ENCODE peak calls at places on chromosome 5, in six cellular contexts. R, T, J, F, K and L are unnamed samples.
A peak's percentile ranks its signal among the peaks of the same experiment; 100 is the strongest.

GRCh38 chr5:17248999-17249634 is 31.7 kb downstream of the BASP1 start:
- DNase-seq in K (no peak), F (no peak), R (peak; percentile 97), J (no peak), T (peak; percentile 99), L (no peak)

GRCh38 chr5:56100429-56101176 is 105.8 kb upstream of the IL6ST start:
- DNase-seq in F (no peak), J (no peak), R (no peak), K (no peak), T (no peak), L (no peak)

GRCh38 chr5:89128097-89128496 is 245.1 kb upstream of the MEF2C start:
- DNase-seq in J (no peak), F (peak; percentile 1), R (no peak), T (peak; percentile 5), K (no peak), L (no peak)

GRCh38 chr5:163569284-163569683 is 63.9 kb downstream of the MAT2B start:
- DNase-seq in J (no peak), K (no peak), R (peak; percentile 18), F (no peak), T (peak; percentile 79), L (no peak)

GRCh38 chr5:7017004-7017770 is 304.0 kb downstream of the TENT4A start:
- DNase-seq in J (no peak), K (no peak), R (no peak), T (no peak), F (no peak), L (no peak)

GRCh38 chr5:43006411-43007202 is 33.5 kb downstream of the ANXA2R start:
- DNase-seq in K (no peak), T (no peak), R (no peak), J (no peak), F (no peak), L (no peak)

GRCh38 chr5:69105996-69106906 is 12.4 kb downstream of the SLC30A5 start:
- DNase-seq in K (no peak), R (no peak), J (no peak), F (peak; percentile 19), T (no peak), L (no peak)

GRCh38 chr5:173639-174600 is 17.4 kb upstream of the LRRC14B start:
- DNase-seq in R (no peak), J (no peak), F (no peak), T (no peak), K (no peak), L (no peak)

GRCh38 chr5:145797336-145797735 is 37.8 kb downstream of the PRELID2 start:
- DNase-seq in R (no peak), T (peak; percentile 15), F (no peak), K (no peak), J (no peak), L (no peak)

GRCh38 chr5:39218482-39219381 is 631 bp downstream of the FYB1 start:
- DNase-seq in J (no peak), K (no peak), F (no peak), T (peak; percentile 21), R (no peak), L (no peak)

GRCh38 chr5:139619861-139620260 is 28.3 kb upstream of the CXXC5 start:
- DNase-seq in K (no peak), J (no peak), T (no peak), R (no peak), F (no peak), L (no peak)
- TF ChIP-seq CTCF in K (no peak), J (no peak), T (no peak), R (no peak), F (no peak), L (no peak)

GRCh38 chr5:54517512-54518145 is at the start of gene SNX18:
- DNase-seq in R (peak; percentile 96), F (peak; percentile 95), T (peak; percentile 93), K (peak; percentile 88), J (no peak), L (peak; percentile 83)

GRCh38 chr5:54519083-54519541 is 1.6 kb downstream of the SNX18 start:
- DNase-seq in K (no peak), R (no peak), F (no peak), J (no peak), T (no peak), L (no peak)

GRCh38 chr5:54517174-54517511 is 416 bp upstream of the SNX18 start:
- DNase-seq in F (no peak), T (no peak), K (no peak), R (no peak), J (no peak), L (no peak)

GRCh38 chr5:54520438-54520846 is 2.9 kb downstream of the SNX18 start:
- DNase-seq in R (peak; percentile 45), K (no peak), F (no peak), T (peak; percentile 47), J (no peak), L (no peak)

GRCh38 chr5:54518146-54519082 is 855 bp downstream of the SNX18 start:
- DNase-seq in J (no peak), F (peak; percentile 32), R (peak; percentile 40), K (no peak), T (no peak), L (no peak)
- TF ChIP-seq CTCF in J (no peak), F (no peak), R (no peak), K (no peak), T (no peak), L (peak; percentile 2)

GRCh38 chr5:160042674-160043073 is 33.7 kb downstream of the TTC1 start:
- DNase-seq in R (no peak), J (no peak), F (no peak), T (no peak), K (no peak), L (no peak)

GRCh38 chr5:160045004-160045403 is 36.1 kb downstream of the TTC1 start:
- DNase-seq in J (no peak), K (no peak), R (no peak), T (peak; percentile 19), F (no peak), L (no peak)

GRCh38 chr5:160048131-160048530 is 39.2 kb downstream of the TTC1 start:
- DNase-seq in J (no peak), F (no peak), R (no peak), T (no peak), K (no peak), L (no peak)

GRCh38 chr5:160049099-160049498 is 40.2 kb downstream of the TTC1 start:
- DNase-seq in F (no peak), K (no peak), T (no peak), R (no peak), J (no peak), L (no peak)

DNA sequence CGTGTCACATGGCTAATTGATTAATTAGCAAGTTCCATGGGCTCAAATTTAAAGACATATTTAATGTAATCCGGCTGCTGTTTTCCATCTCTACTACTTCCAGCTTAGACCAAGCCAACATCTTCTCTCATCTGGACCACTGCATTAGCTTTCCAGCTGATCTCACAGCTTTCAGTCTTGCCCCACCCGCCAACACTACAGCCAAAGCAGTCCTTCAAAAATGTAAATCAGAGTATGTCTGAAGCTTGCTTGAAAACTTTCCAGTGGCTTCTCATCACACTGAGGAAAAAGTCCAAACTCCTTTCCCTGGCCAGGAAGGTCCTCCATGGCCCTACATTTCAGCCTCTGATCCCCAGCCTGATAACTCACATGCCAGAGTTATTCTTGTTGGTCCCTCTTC is 38.4 kb downstream of the TTC1 start:
- DNase-seq in K (no peak), J (no peak), T (no peak), R (no peak), F (no peak), L (no peak)
- TF ChIP-seq CTCF in K (no peak), J (no peak), T (no peak), R (no peak), F (no peak), L (no peak)

GRCh38 chr5:141182248-141182647 is at the start of gene PCDHB16:
- DNase-seq in K (peak; percentile 46), F (peak; percentile 2), T (peak; percentile 5), R (no peak), J (no peak), L (no peak)
- TF ChIP-seq CTCF in K (no peak), F (no peak), T (no peak), R (peak; percentile 30), J (peak; percentile 26), L (peak; percentile 89)

DNA sequence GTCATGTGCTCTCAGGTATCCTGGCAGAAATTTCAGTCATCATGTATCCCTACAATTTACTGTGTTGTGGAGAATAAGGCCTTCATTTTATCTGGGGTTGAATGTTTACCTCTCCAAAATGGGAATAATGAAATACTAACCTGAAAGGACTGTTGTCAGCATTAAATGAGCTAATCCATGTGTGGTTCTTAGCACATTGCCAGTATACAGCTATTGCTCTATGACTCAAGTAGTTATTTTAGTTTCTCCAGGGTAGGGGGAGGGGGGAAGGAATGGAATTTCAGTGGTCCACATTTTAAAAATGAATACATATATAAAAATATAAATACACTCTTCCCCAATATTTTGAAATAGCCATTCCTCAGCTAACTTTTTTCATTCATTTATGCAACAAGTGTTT is 3.5 kb downstream of the PAM start:
- DNase-seq in F (no peak), R (no peak), J (no peak), T (peak; percentile 73), K (no peak), L (no peak)
- TF ChIP-seq CTCF in F (no peak), R (no peak), J (no peak), T (no peak), K (no peak), L (no peak)